ENCODE peak calls at places on chromosomes 3 and 15, in five cellular contexts. One of them, this sample, is unnamed.

GRCh38 chr3:104359546-104359945 is 1007.2 kb upstream of the ALCAM start:
- DNase-seq in right cardiac atrium: no peak
- DNase-seq in aorta: no peak
- DNase-seq in heart left ventricle: no peak
- DNase-seq in brain microvascular endothelial cell: peak; percentile 90
- DNase-seq in this sample: no peak

GRCh38 chr15:95559875-95560394 is 770.6 kb upstream of the NR2F2 start:
- DNase-seq in right cardiac atrium: no peak
- DNase-seq in aorta: no peak
- DNase-seq in heart left ventricle: peak; percentile 42
- DNase-seq in brain microvascular endothelial cell: peak; percentile 98
- DNase-seq in this sample: no peak

GRCh38 chr15:79042213-79042928 is 48.2 kb downstream of the RASGRF1 start:
- DNase-seq in right cardiac atrium: no peak
- DNase-seq in aorta: no peak
- DNase-seq in heart left ventricle: no peak
- DNase-seq in brain microvascular endothelial cell: no peak
- DNase-seq in this sample: no peak

GRCh38 chr3:197428117-197428761 is 127.5 kb downstream of the BDH1 start:
- DNase-seq in right cardiac atrium: peak; percentile 58
- DNase-seq in aorta: peak; percentile 75
- DNase-seq in heart left ventricle: peak; percentile 67
- DNase-seq in brain microvascular endothelial cell: no peak
- DNase-seq in this sample: peak; percentile 68

GRCh38 chr15:89781891-89782618 is 5.9 kb downstream of the MESP2 start:
- DNase-seq in right cardiac atrium: peak; percentile 17
- DNase-seq in aorta: no peak
- DNase-seq in heart left ventricle: no peak
- DNase-seq in brain microvascular endothelial cell: peak; percentile 49
- DNase-seq in this sample: no peak

GRCh38 chr3:89571707-89572106 is 464.3 kb downstream of the EPHA3 start:
- DNase-seq in right cardiac atrium: peak; percentile 57
- DNase-seq in aorta: no peak
- DNase-seq in heart left ventricle: peak; percentile 51
- DNase-seq in brain microvascular endothelial cell: no peak
- DNase-seq in this sample: no peak

GRCh38 chr15:73686781-73687256 is 2.6 kb downstream of the CD276 start:
- DNase-seq in right cardiac atrium: peak; percentile 38
- DNase-seq in aorta: no peak
- DNase-seq in heart left ventricle: no peak
- DNase-seq in brain microvascular endothelial cell: peak; percentile 92
- DNase-seq in this sample: peak; percentile 33

GRCh38 chr15:78915341-78916087 is 29.3 kb downstream of the CTSH start:
- DNase-seq in right cardiac atrium: peak; percentile 63
- DNase-seq in aorta: no peak
- DNase-seq in heart left ventricle: peak; percentile 70
- DNase-seq in brain microvascular endothelial cell: no peak
- DNase-seq in this sample: no peak

GRCh38 chr3:158458464-158458863 is 112.5 kb upstream of the MLF1 start:
- DNase-seq in right cardiac atrium: no peak
- DNase-seq in aorta: no peak
- DNase-seq in heart left ventricle: no peak
- DNase-seq in brain microvascular endothelial cell: no peak
- DNase-seq in this sample: no peak

GRCh38 chr15:39083213-39083612 is 497.7 kb upstream of the THBS1 start:
- DNase-seq in right cardiac atrium: no peak
- DNase-seq in aorta: peak; percentile 54
- DNase-seq in heart left ventricle: peak; percentile 25
- DNase-seq in brain microvascular endothelial cell: no peak
- DNase-seq in this sample: no peak

GRCh38 chr3:119120480-119120879 is 25.5 kb upstream of the TEX55 start:
- DNase-seq in right cardiac atrium: no peak
- DNase-seq in aorta: no peak
- DNase-seq in heart left ventricle: no peak
- DNase-seq in brain microvascular endothelial cell: no peak
- DNase-seq in this sample: no peak

GRCh38 chr3:99532246-99532645 is 106.1 kb upstream of the COL8A1 start:
- DNase-seq in right cardiac atrium: peak; percentile 30
- DNase-seq in aorta: no peak
- DNase-seq in heart left ventricle: peak; percentile 39
- DNase-seq in brain microvascular endothelial cell: peak; percentile 84
- DNase-seq in this sample: peak; percentile 74

GRCh38 chr3:107458871-107459270 is 63.9 kb upstream of the BBX start:
- DNase-seq in right cardiac atrium: no peak
- DNase-seq in aorta: no peak
- DNase-seq in heart left ventricle: no peak
- DNase-seq in brain microvascular endothelial cell: no peak
- DNase-seq in this sample: no peak

GRCh38 chr3:126525853-126526667 is 2.1 kb downstream of the CHST13 start:
- DNase-seq in right cardiac atrium: no peak
- DNase-seq in aorta: peak; percentile 46
- DNase-seq in heart left ventricle: peak; percentile 14
- DNase-seq in brain microvascular endothelial cell: no peak
- DNase-seq in this sample: no peak

GRCh38 chr3:172137287-172138030 is 98.1 kb downstream of the FNDC3B start:
- DNase-seq in right cardiac atrium: no peak
- DNase-seq in aorta: no peak
- DNase-seq in heart left ventricle: no peak
- DNase-seq in brain microvascular endothelial cell: no peak
- DNase-seq in this sample: no peak

GRCh38 chr3:108493862-108494261 is 16.5 kb downstream of the MYH15 start:
- DNase-seq in right cardiac atrium: no peak
- DNase-seq in aorta: no peak
- DNase-seq in heart left ventricle: peak; percentile 31
- DNase-seq in brain microvascular endothelial cell: no peak
- DNase-seq in this sample: peak; percentile 33

GRCh38 chr3:23455084-23455483 is 252.0 kb downstream of the UBE2E2 start:
- DNase-seq in right cardiac atrium: no peak
- DNase-seq in aorta: no peak
- DNase-seq in heart left ventricle: no peak
- DNase-seq in brain microvascular endothelial cell: peak; percentile 85
- DNase-seq in this sample: no peak

GRCh38 chr15:68578960-68579935 is at the start of gene CORO2B:
- DNase-seq in right cardiac atrium: peak; percentile 73
- DNase-seq in aorta: peak; percentile 86
- DNase-seq in heart left ventricle: peak; percentile 59
- DNase-seq in brain microvascular endothelial cell: no peak
- DNase-seq in this sample: peak; percentile 55

GRCh38 chr15:82021992-82022391 is 23.8 kb downstream of the MEX3B start:
- DNase-seq in right cardiac atrium: no peak
- DNase-seq in aorta: no peak
- DNase-seq in heart left ventricle: no peak
- DNase-seq in brain microvascular endothelial cell: peak; percentile 21
- DNase-seq in this sample: no peak

GRCh38 chr3:45964139-45964538 is 20.9 kb downstream of the CXCR6 start:
- DNase-seq in right cardiac atrium: no peak
- DNase-seq in aorta: no peak
- DNase-seq in heart left ventricle: no peak
- DNase-seq in brain microvascular endothelial cell: no peak
- DNase-seq in this sample: no peak

GRCh38 chr3:58329922-58330413 is 2.7 kb upstream of the PXK start:
- DNase-seq in right cardiac atrium: no peak
- DNase-seq in aorta: no peak
- DNase-seq in heart left ventricle: no peak
- DNase-seq in brain microvascular endothelial cell: no peak
- DNase-seq in this sample: no peak

GRCh38 chr3:53079791-53080555 is 34.1 kb upstream of the SFMBT1 start:
- DNase-seq in right cardiac atrium: no peak
- DNase-seq in aorta: peak; percentile 58
- DNase-seq in heart left ventricle: no peak
- DNase-seq in brain microvascular endothelial cell: no peak
- DNase-seq in this sample: no peak

GRCh38 chr3:32297366-32297765 is 58.9 kb downstream of the CMTM8 start:
- DNase-seq in right cardiac atrium: no peak
- DNase-seq in aorta: no peak
- DNase-seq in heart left ventricle: no peak
- DNase-seq in brain microvascular endothelial cell: no peak
- DNase-seq in this sample: no peak

GRCh38 chr3:30548605-30549004 is 57.8 kb upstream of the TGFBR2 start:
- DNase-seq in right cardiac atrium: no peak
- DNase-seq in aorta: no peak
- DNase-seq in heart left ventricle: no peak
- DNase-seq in brain microvascular endothelial cell: no peak
- DNase-seq in this sample: no peak

GRCh38 chr15:73231661-73232443 is 136.9 kb downstream of the HCN4 start:
- DNase-seq in right cardiac atrium: no peak
- DNase-seq in aorta: no peak
- DNase-seq in heart left ventricle: no peak
- DNase-seq in brain microvascular endothelial cell: no peak
- DNase-seq in this sample: no peak

GRCh38 chr3:64992462-64993285 is 304.9 kb upstream of the ADAMTS9 start:
- DNase-seq in right cardiac atrium: no peak
- DNase-seq in aorta: no peak
- DNase-seq in heart left ventricle: no peak
- DNase-seq in brain microvascular endothelial cell: no peak
- DNase-seq in this sample: no peak

GRCh38 chr3:197798863-197799262 is 7.8 kb downstream of the LRCH3 start:
- DNase-seq in right cardiac atrium: no peak
- DNase-seq in aorta: no peak
- DNase-seq in heart left ventricle: no peak
- DNase-seq in brain microvascular endothelial cell: no peak
- DNase-seq in this sample: no peak

GRCh38 chr3:3087279-3087678 is 22.9 kb downstream of the IL5RA start:
- DNase-seq in right cardiac atrium: no peak
- DNase-seq in aorta: no peak
- DNase-seq in heart left ventricle: no peak
- DNase-seq in brain microvascular endothelial cell: no peak
- DNase-seq in this sample: no peak

GRCh38 chr3:73569246-73569760 is 55.4 kb downstream of the PDZRN3 start:
- DNase-seq in right cardiac atrium: no peak
- DNase-seq in aorta: no peak
- DNase-seq in heart left ventricle: no peak
- DNase-seq in brain microvascular endothelial cell: no peak
- DNase-seq in this sample: no peak

DNA sequence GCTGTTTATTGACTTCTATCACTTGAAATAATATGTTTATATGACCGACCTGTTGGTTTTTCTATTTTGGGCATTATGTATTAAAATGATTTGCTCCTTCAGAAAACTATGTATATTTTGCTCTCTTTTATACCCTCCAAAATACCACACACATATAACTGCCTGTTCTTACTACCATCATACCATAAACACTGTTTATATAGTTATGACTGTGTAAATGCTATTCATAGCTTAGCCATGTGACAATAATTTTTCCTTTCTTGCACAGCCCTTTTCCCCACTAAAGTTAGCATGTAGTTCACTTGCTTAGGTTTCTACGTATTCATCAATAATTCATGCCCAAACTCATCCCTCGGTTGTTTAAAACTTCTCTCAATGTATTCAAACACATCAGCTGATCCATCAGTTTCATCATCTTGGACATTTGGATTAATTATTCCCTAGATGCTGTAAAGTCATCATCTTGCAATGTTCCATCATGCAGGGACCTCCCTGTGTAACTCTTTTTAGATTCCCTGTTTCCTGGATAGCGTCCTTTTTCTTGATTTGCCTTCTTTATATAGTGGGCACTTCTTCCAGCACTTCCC is 8.2 kb upstream of the RYK start:
- DNase-seq in right cardiac atrium: no peak
- DNase-seq in aorta: no peak
- DNase-seq in heart left ventricle: no peak
- DNase-seq in brain microvascular endothelial cell: no peak
- DNase-seq in this sample: no peak
- H3K4me3 ChIP-seq in right cardiac atrium: no peak overlapping the region
- H3K4me3 ChIP-seq in aorta: no peak overlapping the region
- H3K4me3 ChIP-seq in heart left ventricle: no peak overlapping the region
- H3K4me3 ChIP-seq in brain microvascular endothelial cell: no peak overlapping the region
- H3K4me3 ChIP-seq in this sample: no peak overlapping the region

DNA sequence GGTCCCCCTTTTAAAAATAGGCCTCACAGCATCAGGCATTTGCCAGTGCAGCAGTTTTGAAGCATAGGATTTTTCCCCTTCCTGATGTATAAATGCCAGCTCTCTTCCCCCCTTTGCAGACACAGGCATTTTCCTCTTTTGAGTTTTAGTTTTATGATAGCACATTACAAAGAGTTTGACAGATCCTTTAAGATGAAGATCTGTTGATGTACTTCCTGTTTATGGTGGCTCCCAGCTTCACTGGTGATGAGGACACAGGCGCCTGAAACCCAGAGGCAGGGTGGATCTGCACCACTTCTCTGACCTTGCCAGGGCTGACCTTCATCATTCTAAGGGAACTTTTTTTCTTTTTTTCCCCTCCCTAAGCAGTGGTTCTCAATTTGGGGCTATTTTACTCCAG is 243.4 kb downstream of the PTPRG start:
- DNase-seq in right cardiac atrium: no peak
- DNase-seq in aorta: no peak
- DNase-seq in heart left ventricle: no peak
- DNase-seq in brain microvascular endothelial cell: no peak
- DNase-seq in this sample: no peak
- H3K27ac ChIP-seq in right cardiac atrium: peak overlapping the region; percentile 56
- H3K27ac ChIP-seq in aorta: no peak overlapping the region
- H3K27ac ChIP-seq in heart left ventricle: peak overlapping the region; percentile 83
- H3K27ac ChIP-seq in brain microvascular endothelial cell: no peak overlapping the region
- H3K27ac ChIP-seq in this sample: no peak overlapping the region

GRCh38 chr15:29815705-29816042 is 6.6 kb downstream of the TJP1 start:
- DNase-seq in right cardiac atrium: no peak
- DNase-seq in aorta: no peak
- DNase-seq in heart left ventricle: no peak
- DNase-seq in brain microvascular endothelial cell: no peak
- DNase-seq in this sample: no peak
- H3K4me3 ChIP-seq in right cardiac atrium: no peak overlapping the region
- H3K4me3 ChIP-seq in aorta: no peak overlapping the region
- H3K4me3 ChIP-seq in heart left ventricle: no peak overlapping the region
- H3K4me3 ChIP-seq in brain microvascular endothelial cell: no peak overlapping the region
- H3K4me3 ChIP-seq in this sample: no peak overlapping the region

DNA sequence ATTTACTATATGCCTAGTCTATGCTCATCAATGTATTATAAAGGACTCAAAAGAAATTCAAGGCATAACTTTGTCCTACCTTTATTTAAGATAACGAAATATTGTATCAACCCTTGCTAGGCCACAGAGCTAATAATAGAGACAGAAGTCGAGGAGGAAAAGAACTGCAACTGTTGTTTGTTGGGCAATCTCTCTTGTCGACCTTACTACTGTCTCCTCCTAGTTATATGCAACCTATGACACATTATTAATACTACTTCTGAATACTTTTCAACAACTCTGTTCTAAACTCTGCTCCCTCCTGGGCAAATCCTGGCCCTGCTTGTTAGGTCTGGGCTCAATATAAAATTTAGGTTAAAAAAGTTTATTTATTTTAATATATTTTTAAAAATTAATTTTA is 24.6 kb downstream of the SPPL2A start:
- DNase-seq in right cardiac atrium: no peak
- DNase-seq in aorta: no peak
- DNase-seq in heart left ventricle: no peak
- DNase-seq in brain microvascular endothelial cell: no peak
- DNase-seq in this sample: no peak
- H3K27ac ChIP-seq in right cardiac atrium: no peak overlapping the region
- H3K27ac ChIP-seq in aorta: no peak overlapping the region
- H3K27ac ChIP-seq in heart left ventricle: no peak overlapping the region
- H3K27ac ChIP-seq in brain microvascular endothelial cell: no peak overlapping the region
- H3K27ac ChIP-seq in this sample: no peak overlapping the region

GRCh38 chr3:131361464-131362421 is 19.8 kb upstream of the NUDT16 start:
- DNase-seq in right cardiac atrium: peak; percentile 87
- DNase-seq in aorta: peak; percentile 91
- DNase-seq in heart left ventricle: peak; percentile 93
- DNase-seq in brain microvascular endothelial cell: no peak
- DNase-seq in this sample: no peak
- H3K4me3 ChIP-seq in right cardiac atrium: peak overlapping the region; percentile 41
- H3K4me3 ChIP-seq in aorta: peak overlapping the region; percentile 56
- H3K4me3 ChIP-seq in heart left ventricle: peak overlapping the region; percentile 59
- H3K4me3 ChIP-seq in brain microvascular endothelial cell: peak overlapping the region; percentile 55
- H3K4me3 ChIP-seq in this sample: no peak overlapping the region